ENCODE peak calls at places on chromosomes 2 and 18, in five cellular contexts. One of them, this sample, is unnamed. For H3K9me2, the result is how much of the 10 kb centered on the place peaks cover.

GRCh38 chr2:225668606-225669266 is 269.2 kb downstream of the NYAP2 start:
- DNase-seq in GM23248: peak
- DNase-seq in SK-N-SH: peak
- DNase-seq in HCT116: peak
- DNase-seq in MM.1S: peak
- DNase-seq in this sample: peak

GRCh38 chr2:1830936-1831616 is 86.8 kb upstream of the PXDN start:
- DNase-seq in GM23248: peak
- DNase-seq in SK-N-SH: no peak
- DNase-seq in HCT116: no peak
- DNase-seq in MM.1S: no peak
- DNase-seq in this sample: no peak

GRCh38 chr2:195562624-195563566 is 94.1 kb upstream of the SLC39A10 start:
- DNase-seq in GM23248: peak
- DNase-seq in SK-N-SH: peak
- DNase-seq in HCT116: no peak
- DNase-seq in MM.1S: no peak
- DNase-seq in this sample: peak

GRCh38 chr18:24567199-24567598 is 106.8 kb downstream of the HRH4 start:
- DNase-seq in GM23248: peak
- DNase-seq in SK-N-SH: no peak
- DNase-seq in HCT116: no peak
- DNase-seq in MM.1S: no peak
- DNase-seq in this sample: peak

GRCh38 chr18:2847341-2848144 is 737 bp downstream of the EMILIN2 start:
- DNase-seq in GM23248: peak
- DNase-seq in SK-N-SH: peak
- DNase-seq in HCT116: no peak
- DNase-seq in MM.1S: no peak
- DNase-seq in this sample: no peak

GRCh38 chr2:133843551-133843950 is 275.3 kb upstream of the NCKAP5 start:
- DNase-seq in GM23248: no peak
- DNase-seq in SK-N-SH: no peak
- DNase-seq in HCT116: no peak
- DNase-seq in MM.1S: no peak
- DNase-seq in this sample: peak

GRCh38 chr18:22871809-22872525 is 61.2 kb upstream of the RBBP8 start:
- DNase-seq in GM23248: peak
- DNase-seq in SK-N-SH: peak
- DNase-seq in HCT116: no peak
- DNase-seq in MM.1S: peak
- DNase-seq in this sample: no peak

GRCh38 chr2:67215214-67215613 is 181.9 kb upstream of the ETAA1 start:
- DNase-seq in GM23248: peak
- DNase-seq in SK-N-SH: peak
- DNase-seq in HCT116: no peak
- DNase-seq in MM.1S: no peak
- DNase-seq in this sample: peak

GRCh38 chr2:28622101-28622499 is 126.2 kb downstream of the PLB1 start:
- DNase-seq in GM23248: no peak
- DNase-seq in SK-N-SH: no peak
- DNase-seq in HCT116: no peak
- DNase-seq in MM.1S: no peak
- DNase-seq in this sample: no peak

GRCh38 chr18:10588975-10589374 is 63.1 kb downstream of the NAPG start:
- DNase-seq in GM23248: no peak
- DNase-seq in SK-N-SH: peak
- DNase-seq in HCT116: peak
- DNase-seq in MM.1S: no peak
- DNase-seq in this sample: peak
- H3K9ac ChIP-seq in GM23248: no peak
- H3K9ac ChIP-seq in SK-N-SH: no peak
- H3K9ac ChIP-seq in HCT116: peak
- H3K9ac ChIP-seq in MM.1S: no peak
- H3K9ac ChIP-seq in this sample: no peak

GRCh38 chr2:7989823-7990222 is 692.0 kb upstream of the ID2 start:
- DNase-seq in GM23248: no peak
- DNase-seq in SK-N-SH: no peak
- DNase-seq in HCT116: no peak
- DNase-seq in MM.1S: no peak
- DNase-seq in this sample: no peak
- H3K9me2 ChIP-seq in GM23248: under half
- H3K9me2 ChIP-seq in SK-N-SH: under half
- H3K9me2 ChIP-seq in HCT116: under half
- H3K9me2 ChIP-seq in MM.1S: under half
- H3K9me2 ChIP-seq in this sample: under half

GRCh38 chr2:226795281-226796011 is 4.2 kb downstream of the IRS1 start:
- DNase-seq in GM23248: peak
- DNase-seq in SK-N-SH: peak
- DNase-seq in HCT116: no peak
- DNase-seq in MM.1S: no peak
- DNase-seq in this sample: peak
- TF ChIP-seq EZH2phosphoT487 in GM23248: no peak
- TF ChIP-seq EZH2phosphoT487 in SK-N-SH: no peak
- TF ChIP-seq EZH2phosphoT487 in HCT116: no peak
- TF ChIP-seq EZH2phosphoT487 in MM.1S: no peak
- TF ChIP-seq EZH2phosphoT487 in this sample: no peak

GRCh38 chr2:217979151-217979811 is 23.5 kb downstream of the TNS1 start:
- DNase-seq in GM23248: peak
- DNase-seq in SK-N-SH: no peak
- DNase-seq in HCT116: no peak
- DNase-seq in MM.1S: no peak
- DNase-seq in this sample: no peak
- H3K9ac ChIP-seq in GM23248: peak
- H3K9ac ChIP-seq in SK-N-SH: no peak
- H3K9ac ChIP-seq in HCT116: no peak
- H3K9ac ChIP-seq in MM.1S: no peak
- H3K9ac ChIP-seq in this sample: no peak

GRCh38 chr2:40115348-40115747 is 336.3 kb upstream of the THUMPD2 start:
- DNase-seq in GM23248: no peak
- DNase-seq in SK-N-SH: no peak
- DNase-seq in HCT116: no peak
- DNase-seq in MM.1S: no peak
- DNase-seq in this sample: no peak
- H3K9me2 ChIP-seq in GM23248: under half
- H3K9me2 ChIP-seq in SK-N-SH: under half
- H3K9me2 ChIP-seq in HCT116: under half
- H3K9me2 ChIP-seq in MM.1S: under half
- H3K9me2 ChIP-seq in this sample: under half

DNA sequence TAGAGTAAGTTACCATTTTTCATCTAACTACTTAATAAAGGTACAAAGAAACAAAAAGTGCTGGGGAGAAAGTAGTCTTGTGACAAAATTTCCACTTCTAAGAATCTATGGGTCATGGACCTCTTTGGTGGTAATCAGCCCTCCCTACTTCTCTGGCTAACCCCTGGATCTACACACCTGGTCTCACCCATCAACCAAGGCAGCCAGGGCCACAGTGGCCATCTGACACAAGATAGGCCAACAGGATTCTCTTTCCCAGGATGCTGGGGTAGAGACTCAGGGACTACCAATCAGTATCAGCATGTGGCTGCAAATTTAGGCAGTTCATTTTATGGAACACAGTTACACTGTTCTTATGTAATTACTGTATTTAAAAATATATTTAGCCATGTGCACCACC is 17.8 kb downstream of the RNF149 start:
- DNase-seq in GM23248: no peak
- DNase-seq in SK-N-SH: no peak
- DNase-seq in HCT116: no peak
- DNase-seq in MM.1S: no peak
- DNase-seq in this sample: no peak
- TF ChIP-seq EZH2phosphoT487 in GM23248: no peak
- TF ChIP-seq EZH2phosphoT487 in SK-N-SH: no peak
- TF ChIP-seq EZH2phosphoT487 in HCT116: no peak
- TF ChIP-seq EZH2phosphoT487 in MM.1S: no peak
- TF ChIP-seq EZH2phosphoT487 in this sample: no peak

GRCh38 chr2:62564380-62565137 is 58.6 kb upstream of the TMEM17 start:
- DNase-seq in GM23248: no peak
- DNase-seq in SK-N-SH: no peak
- DNase-seq in HCT116: no peak
- DNase-seq in MM.1S: no peak
- DNase-seq in this sample: no peak

GRCh38 chr2:62566847-62567246 is 60.9 kb upstream of the TMEM17 start:
- DNase-seq in GM23248: no peak
- DNase-seq in SK-N-SH: no peak
- DNase-seq in HCT116: no peak
- DNase-seq in MM.1S: no peak
- DNase-seq in this sample: no peak

GRCh38 chr2:62568074-62568473 is 62.1 kb upstream of the TMEM17 start:
- DNase-seq in GM23248: no peak
- DNase-seq in SK-N-SH: no peak
- DNase-seq in HCT116: no peak
- DNase-seq in MM.1S: no peak
- DNase-seq in this sample: no peak

GRCh38 chr2:62568983-62569837 is 63.2 kb upstream of the TMEM17 start:
- DNase-seq in GM23248: no peak
- DNase-seq in SK-N-SH: no peak
- DNase-seq in HCT116: no peak
- DNase-seq in MM.1S: no peak
- DNase-seq in this sample: peak

GRCh38 chr2:62565309-62565908 is 59.4 kb upstream of the TMEM17 start:
- DNase-seq in GM23248: no peak
- DNase-seq in SK-N-SH: no peak
- DNase-seq in HCT116: no peak
- DNase-seq in MM.1S: no peak
- DNase-seq in this sample: no peak
- H3K9ac ChIP-seq in GM23248: no peak
- H3K9ac ChIP-seq in SK-N-SH: no peak
- H3K9ac ChIP-seq in HCT116: no peak
- H3K9ac ChIP-seq in MM.1S: no peak
- H3K9ac ChIP-seq in this sample: no peak

This sample was measured in PC-3.